ENCODE peak calls at places on chromosomes 4 and X, in five cellular contexts. H is breast epithelium, E is ovary, F is HFFc6, Y is cardiac fibroblast. W is an unnamed sample.

GRCh38 chr4:3074846-3075651 is 568 bp downstream of the HTT start:
- DNase-seq in H (peak; percentile 65), E (peak; percentile 50), F (peak; percentile 58), Y (peak; percentile 55), W (peak; percentile 75)

GRCh38 chr4:90950385-90950841 is 823.2 kb downstream of the CCSER1 start:
- DNase-seq in H (no peak), E (no peak), F (no peak), Y (peak; percentile 0), W (no peak)

GRCh38 chr4:36285784-36286480 is 4.5 kb downstream of the DTHD1 start:
- DNase-seq in H (no peak), E (no peak), F (no peak), Y (no peak), W (no peak)

GRCh38 chr4:139144161-139144859 is 32.7 kb downstream of the ELF2 start:
- DNase-seq in H (peak; percentile 33), E (no peak), F (peak; percentile 57), Y (peak; percentile 69), W (no peak)

GRCh38 chr4:3879681-3880594 is 113.8 kb downstream of the ADRA2C start:
- DNase-seq in H (no peak), E (no peak), F (no peak), Y (no peak), W (no peak)

GRCh38 chrX:72475338-72475737 is 97.3 kb downstream of the HDAC8 start:
- DNase-seq in H (no peak), E (no peak), F (no peak), Y (no peak), W (no peak)

GRCh38 chrX:134443020-134443419 is 16.9 kb upstream of the HPRT1 start:
- DNase-seq in H (no peak), E (no peak), F (no peak), Y (no peak), W (no peak)

GRCh38 chr4:8344387-8344786 is 74.8 kb downstream of the HTRA3 start:
- DNase-seq in H (no peak), E (no peak), F (no peak), Y (no peak), W (peak; percentile 52)

GRCh38 chr4:146182450-146182849 is 6.9 kb downstream of the LSM6 start:
- DNase-seq in H (no peak), E (no peak), F (no peak), Y (no peak), W (no peak)

GRCh38 chr4:178665916-178666315 is 1223.7 kb upstream of the AGA start:
- DNase-seq in H (no peak), E (no peak), F (no peak), Y (no peak), W (no peak)

GRCh38 chr4:149029056-149029651 is 586.9 kb upstream of the NR3C2 start:
- DNase-seq in H (no peak), E (no peak), F (no peak), Y (no peak), W (no peak)

GRCh38 chr4:164508126-164508525 is 245.8 kb upstream of the SMIM31 start:
- DNase-seq in H (no peak), E (no peak), F (no peak), Y (no peak), W (no peak)

GRCh38 chrX:8870411-8870810 is 69.2 kb upstream of the FAM9A start:
- DNase-seq in H (no peak), E (no peak), F (no peak), Y (peak; percentile 44), W (no peak)

GRCh38 chr4:119132306-119132705 is 3.3 kb upstream of the MYOZ2 start:
- DNase-seq in H (no peak), E (no peak), F (peak; percentile 26), Y (peak; percentile 46), W (no peak)

GRCh38 chr4:80172203-80172602 is 25.1 kb upstream of the PRDM8 start:
- DNase-seq in H (no peak), E (no peak), F (no peak), Y (no peak), W (no peak)

GRCh38 chrX:34918856-34919255 is 23.7 kb upstream of the FAM47B start:
- DNase-seq in H (no peak), E (no peak), F (peak; percentile 69), Y (peak; percentile 67), W (no peak)

GRCh38 chrX:50769389-50770063 is 44.5 kb downstream of the SHROOM4 start:
- DNase-seq in H (peak; percentile 64), E (no peak), F (no peak), Y (no peak), W (no peak)

GRCh38 chr4:78566834-78567501 is 15.4 kb downstream of the ANXA3 start:
- DNase-seq in H (peak; percentile 26), E (no peak), F (no peak), Y (no peak), W (no peak)

GRCh38 chr4:102285831-102286230 is 59.5 kb downstream of the SLC39A8 start:
- DNase-seq in H (no peak), E (no peak), F (no peak), Y (no peak), W (no peak)

GRCh38 chr4:8761824-8762205 is 109.8 kb downstream of the HMX1 start:
- DNase-seq in H (no peak), E (peak; percentile 3), F (no peak), Y (no peak), W (no peak)

GRCh38 chr4:164239976-164240375 is 514.0 kb upstream of the SMIM31 start:
- DNase-seq in H (no peak), E (no peak), F (no peak), Y (no peak), W (no peak)

GRCh38 chr4:128130621-128131020 is 69.5 kb downstream of the LARP1B start:
- DNase-seq in H (no peak), E (no peak), F (no peak), Y (peak; percentile 5), W (no peak)

GRCh38 chr4:111510535-111510934 is 634.7 kb upstream of the FAM241A start:
- DNase-seq in H (no peak), E (no peak), F (peak; percentile 48), Y (no peak), W (no peak)

GRCh38 chr4:6938758-6939201 is 29.2 kb downstream of the TBC1D14 start:
- DNase-seq in H (no peak), E (no peak), F (no peak), Y (no peak), W (no peak)

GRCh38 chr4:176792348-176793059 is at the start of gene VEGFC:
- DNase-seq in H (no peak), E (peak; percentile 61), F (peak; percentile 84), Y (peak; percentile 79), W (peak; percentile 75)

GRCh38 chr4:148443550-148444295 is 1.5 kb upstream of the NR3C2 start:
- DNase-seq in H (peak; percentile 36), E (peak; percentile 69), F (no peak), Y (no peak), W (peak; percentile 70)

GRCh38 chrX:45768666-45769065 is 568.0 kb upstream of the DIPK2B start:
- DNase-seq in H (no peak), E (no peak), F (no peak), Y (no peak), W (no peak)

GRCh38 chrX:53287493-53288138 is 6.2 kb upstream of the IQSEC2 start:
- DNase-seq in H (peak; percentile 40), E (peak; percentile 55), F (peak; percentile 58), Y (peak; percentile 66), W (no peak)

GRCh38 chrX:66262807-66263206 is 98.8 kb downstream of the HEPH start:
- DNase-seq in H (no peak), E (no peak), F (no peak), Y (no peak), W (no peak)

GRCh38 chr4:15488658-15489470 is 19.2 kb downstream of the CC2D2A start:
- DNase-seq in H (no peak), E (no peak), F (peak; percentile 39), Y (peak; percentile 70), W (no peak)

GRCh38 chr4:159487284-159487747 is 384.4 kb downstream of the RAPGEF2 start:
- DNase-seq in H (peak; percentile 30), E (no peak), F (peak; percentile 54), Y (peak; percentile 87), W (no peak)

GRCh38 chr4:47744253-47744652 is 93.6 kb downstream of the CORIN start:
- DNase-seq in H (no peak), E (no peak), F (no peak), Y (no peak), W (no peak)

GRCh38 chr4:103171006-103171405 is 27.1 kb downstream of the CENPE start:
- DNase-seq in H (no peak), E (no peak), F (no peak), Y (peak; percentile 27), W (no peak)

DNA sequence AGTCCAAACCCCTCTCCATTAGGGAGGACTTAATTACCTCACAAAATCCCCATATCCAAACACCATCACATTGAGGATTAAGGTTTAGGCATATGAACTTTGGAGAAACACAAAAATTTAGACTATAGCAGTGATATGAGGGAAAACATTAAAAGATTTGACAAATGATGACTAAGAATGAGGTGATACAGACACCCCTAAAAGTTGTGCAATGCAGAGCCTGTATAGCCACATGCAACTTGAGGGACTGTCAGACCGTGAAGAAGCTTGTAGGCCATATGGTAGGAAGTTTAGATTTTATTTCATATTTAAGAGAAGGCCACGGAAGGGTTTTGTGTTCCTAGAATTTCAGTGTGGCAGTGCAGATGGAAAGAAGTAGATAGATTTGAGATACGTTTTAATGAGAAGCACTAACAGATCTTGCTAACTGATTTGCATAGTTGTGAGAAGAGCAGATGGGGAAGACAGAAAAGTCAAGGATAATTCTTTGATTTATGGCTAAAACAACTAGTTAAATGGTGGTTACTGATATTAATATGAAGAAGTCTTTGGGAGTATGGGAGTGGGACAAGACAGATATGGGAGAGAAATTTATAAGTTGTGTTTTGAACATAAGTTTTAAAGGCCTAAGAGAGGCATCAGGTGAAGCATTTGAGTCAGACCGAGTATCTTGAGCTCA is 5.5 kb upstream of the FIP1L1 start:
- DNase-seq in H (no peak), E (no peak), F (no peak), Y (no peak), W (no peak)
- TF ChIP-seq CTCF in H (no peak), E (no peak), F (no peak), Y (no peak), W (no peak)

GRCh38 chrX:47722260-47722659 is 63.3 kb upstream of the UXT start:
- DNase-seq in H (no peak), E (no peak), F (no peak), Y (no peak), W (no peak)
- TF ChIP-seq CTCF in H (no peak), E (no peak), F (no peak), Y (no peak), W (no peak)

GRCh38 chrX:119529355-119530276 is 35.6 kb downstream of the STEEP1 start:
- DNase-seq in H (no peak), E (no peak), F (no peak), Y (no peak), W (no peak)
- TF ChIP-seq CTCF in H (no peak), E (no peak), F (no peak), Y (no peak), W (no peak)

DNA sequence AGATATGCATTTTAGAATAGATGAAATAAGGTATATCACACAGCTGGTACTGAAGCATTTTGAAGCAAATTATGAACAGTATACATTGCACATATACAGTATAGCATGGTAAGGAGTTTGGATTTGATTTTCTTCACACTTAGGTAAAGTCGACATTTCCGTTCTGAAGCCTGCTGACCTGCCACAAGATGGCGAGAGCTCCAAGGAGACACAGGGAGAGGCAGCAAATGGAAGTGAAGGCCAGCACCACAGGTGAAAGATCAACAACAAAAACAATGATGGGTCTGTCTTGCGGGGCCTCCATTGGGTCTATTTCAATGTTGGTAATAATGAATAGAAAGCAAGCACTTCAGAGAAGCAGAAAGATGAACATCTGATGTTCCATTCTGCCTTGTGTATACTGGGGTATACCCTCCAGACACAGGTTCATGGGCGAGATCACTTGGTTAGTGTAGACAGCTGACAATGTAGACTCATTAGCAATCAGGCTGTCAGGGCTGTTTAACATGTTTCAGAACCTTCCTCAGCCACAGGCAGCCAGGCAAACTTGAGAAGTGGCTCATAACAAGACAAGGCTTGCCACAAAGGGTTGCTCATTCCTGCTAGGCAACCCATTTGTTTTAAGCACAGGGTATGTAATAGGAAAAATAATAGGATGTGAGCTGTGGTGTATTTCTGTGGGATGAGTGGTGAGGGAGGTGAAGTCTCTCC is 21.4 kb upstream of the NOX1 start:
- DNase-seq in H (no peak), E (peak; percentile 19), F (peak; percentile 36), Y (peak; percentile 57), W (no peak)
- TF ChIP-seq CTCF in H (no peak), E (no peak), F (peak; percentile 74), Y (peak; percentile 63), W (peak; percentile 70)